ENCODE peak calls at places on chromosomes 13 and 19, in nine cellular contexts. One of them, this sample, is unnamed.

GRCh38 chr13:95300625-95301134 is 571 bp downstream of the ABCC4 start:
- DNase-seq in progenitor cell of endocrine pancreas: peak; percentile 11
- DNase-seq in Caco-2: peak; percentile 80
- DNase-seq in MCF 10A: peak; percentile 38
- DNase-seq in RWPE1: peak; percentile 58
- DNase-seq in fibroblast of mammary gland: peak; percentile 57
- DNase-seq in heart right ventricle: peak; percentile 41
- DNase-seq in Peyer's patch: peak; percentile 65
- DNase-seq in cardiac muscle cell: peak; percentile 32
- DNase-seq in this sample: peak; percentile 74

GRCh38 chr19:30999726-31000125 is 349.5 kb downstream of the TSHZ3 start:
- DNase-seq in cardiac muscle cell: no peak
- DNase-seq in Peyer's patch: no peak
- DNase-seq in Caco-2: no peak
- DNase-seq in RWPE1: no peak
- DNase-seq in heart right ventricle: no peak
- DNase-seq in fibroblast of mammary gland: peak; percentile 13
- DNase-seq in progenitor cell of endocrine pancreas: no peak
- DNase-seq in MCF 10A: no peak
- DNase-seq in this sample: no peak

GRCh38 chr13:94609196-94609595 is 7.5 kb downstream of the GPR180 start:
- DNase-seq in heart right ventricle: no peak
- DNase-seq in cardiac muscle cell: no peak
- DNase-seq in MCF 10A: no peak
- DNase-seq in progenitor cell of endocrine pancreas: no peak
- DNase-seq in fibroblast of mammary gland: no peak
- DNase-seq in Caco-2: no peak
- DNase-seq in Peyer's patch: no peak
- DNase-seq in RWPE1: no peak
- DNase-seq in this sample: no peak

GRCh38 chr13:112867301-112867711 is 101.7 kb upstream of the MCF2L start:
- DNase-seq in RWPE1: no peak
- DNase-seq in Peyer's patch: no peak
- DNase-seq in progenitor cell of endocrine pancreas: no peak
- DNase-seq in Caco-2: no peak
- DNase-seq in MCF 10A: no peak
- DNase-seq in cardiac muscle cell: no peak
- DNase-seq in heart right ventricle: no peak
- DNase-seq in fibroblast of mammary gland: no peak
- DNase-seq in this sample: no peak

GRCh38 chr13:73684286-73684685 is 449.9 kb downstream of the KLF12 start:
- DNase-seq in RWPE1: no peak
- DNase-seq in heart right ventricle: no peak
- DNase-seq in cardiac muscle cell: no peak
- DNase-seq in MCF 10A: no peak
- DNase-seq in Peyer's patch: no peak
- DNase-seq in fibroblast of mammary gland: no peak
- DNase-seq in Caco-2: no peak
- DNase-seq in progenitor cell of endocrine pancreas: no peak
- DNase-seq in this sample: no peak

GRCh38 chr13:59461411-59461810 is 702.3 kb downstream of the DIAPH3 start:
- DNase-seq in RWPE1: no peak
- DNase-seq in progenitor cell of endocrine pancreas: no peak
- DNase-seq in fibroblast of mammary gland: no peak
- DNase-seq in Peyer's patch: no peak
- DNase-seq in MCF 10A: no peak
- DNase-seq in cardiac muscle cell: no peak
- DNase-seq in Caco-2: no peak
- DNase-seq in heart right ventricle: no peak
- DNase-seq in this sample: no peak

GRCh38 chr19:38060346-38060745 is 153.3 kb downstream of the SIPA1L3 start:
- DNase-seq in fibroblast of mammary gland: no peak
- DNase-seq in RWPE1: no peak
- DNase-seq in heart right ventricle: no peak
- DNase-seq in Caco-2: no peak
- DNase-seq in progenitor cell of endocrine pancreas: no peak
- DNase-seq in cardiac muscle cell: no peak
- DNase-seq in MCF 10A: no peak
- DNase-seq in Peyer's patch: no peak
- DNase-seq in this sample: no peak

GRCh38 chr19:55474269-55475265 is 1.9 kb upstream of the ZNF628 start:
- DNase-seq in heart right ventricle: no peak
- DNase-seq in Peyer's patch: no peak
- DNase-seq in fibroblast of mammary gland: no peak
- DNase-seq in RWPE1: no peak
- DNase-seq in Caco-2: no peak
- DNase-seq in cardiac muscle cell: no peak
- DNase-seq in MCF 10A: peak; percentile 52
- DNase-seq in progenitor cell of endocrine pancreas: no peak
- DNase-seq in this sample: no peak

GRCh38 chr13:39405596-39405995 is 197.4 kb downstream of the LHFPL6 start:
- DNase-seq in Peyer's patch: no peak
- DNase-seq in MCF 10A: no peak
- DNase-seq in progenitor cell of endocrine pancreas: no peak
- DNase-seq in RWPE1: no peak
- DNase-seq in fibroblast of mammary gland: no peak
- DNase-seq in cardiac muscle cell: no peak
- DNase-seq in heart right ventricle: no peak
- DNase-seq in Caco-2: no peak
- DNase-seq in this sample: no peak

GRCh38 chr13:39407786-39408185 is 195.2 kb downstream of the LHFPL6 start:
- DNase-seq in fibroblast of mammary gland: no peak
- DNase-seq in RWPE1: no peak
- DNase-seq in progenitor cell of endocrine pancreas: no peak
- DNase-seq in cardiac muscle cell: no peak
- DNase-seq in heart right ventricle: no peak
- DNase-seq in Caco-2: no peak
- DNase-seq in Peyer's patch: no peak
- DNase-seq in MCF 10A: no peak
- DNase-seq in this sample: no peak

GRCh38 chr13:39405107-39405506 is 197.9 kb downstream of the LHFPL6 start:
- DNase-seq in cardiac muscle cell: no peak
- DNase-seq in progenitor cell of endocrine pancreas: no peak
- DNase-seq in Peyer's patch: no peak
- DNase-seq in RWPE1: no peak
- DNase-seq in Caco-2: no peak
- DNase-seq in fibroblast of mammary gland: no peak
- DNase-seq in MCF 10A: no peak
- DNase-seq in heart right ventricle: no peak
- DNase-seq in this sample: no peak

GRCh38 chr13:39407138-39407537 is 195.9 kb downstream of the LHFPL6 start:
- DNase-seq in RWPE1: no peak
- DNase-seq in cardiac muscle cell: no peak
- DNase-seq in Caco-2: no peak
- DNase-seq in heart right ventricle: no peak
- DNase-seq in Peyer's patch: no peak
- DNase-seq in fibroblast of mammary gland: no peak
- DNase-seq in MCF 10A: no peak
- DNase-seq in progenitor cell of endocrine pancreas: no peak
- DNase-seq in this sample: no peak

DNA sequence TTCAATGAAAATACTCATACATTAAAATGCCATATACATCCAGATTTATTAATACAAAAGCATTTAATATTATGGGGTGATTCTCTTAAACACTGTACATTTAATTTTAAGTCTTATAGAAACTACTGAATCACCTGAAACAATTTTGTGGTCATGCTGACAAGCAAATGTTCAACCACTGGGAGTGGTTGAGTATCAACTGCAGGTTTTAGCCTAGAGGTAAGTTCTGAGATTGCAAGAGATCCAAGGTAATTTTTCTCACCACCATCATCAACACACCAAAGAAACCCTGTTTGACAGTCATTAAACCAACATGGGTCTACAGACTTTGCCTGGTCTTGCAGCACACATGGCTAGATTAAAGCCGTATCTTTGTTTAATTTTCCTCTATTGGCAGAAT is 196.3 kb downstream of the LHFPL6 start:
- DNase-seq in fibroblast of mammary gland: no peak
- DNase-seq in RWPE1: peak; percentile 24
- DNase-seq in Peyer's patch: no peak
- DNase-seq in cardiac muscle cell: no peak
- DNase-seq in Caco-2: no peak
- DNase-seq in progenitor cell of endocrine pancreas: no peak
- DNase-seq in heart right ventricle: no peak
- DNase-seq in MCF 10A: peak; percentile 25
- DNase-seq in this sample: no peak
- TF ChIP-seq CTCF in fibroblast of mammary gland: no peak
- TF ChIP-seq CTCF in RWPE1: no peak
- TF ChIP-seq CTCF in Peyer's patch: no peak
- TF ChIP-seq CTCF in cardiac muscle cell: no peak
- TF ChIP-seq CTCF in Caco-2: peak; percentile 25
- TF ChIP-seq CTCF in progenitor cell of endocrine pancreas: peak; percentile 26
- TF ChIP-seq CTCF in heart right ventricle: no peak
- TF ChIP-seq CTCF in MCF 10A: no peak
- TF ChIP-seq CTCF in this sample: no peak

GRCh38 chr13:39012608-39013007 is 22.0 kb upstream of the STOML3 start:
- DNase-seq in fibroblast of mammary gland: no peak
- DNase-seq in Caco-2: peak; percentile 33
- DNase-seq in Peyer's patch: no peak
- DNase-seq in heart right ventricle: no peak
- DNase-seq in progenitor cell of endocrine pancreas: no peak
- DNase-seq in cardiac muscle cell: no peak
- DNase-seq in MCF 10A: no peak
- DNase-seq in RWPE1: no peak
- DNase-seq in this sample: no peak

GRCh38 chr13:39013462-39013861 is 22.8 kb upstream of the STOML3 start:
- DNase-seq in RWPE1: no peak
- DNase-seq in MCF 10A: no peak
- DNase-seq in progenitor cell of endocrine pancreas: no peak
- DNase-seq in heart right ventricle: no peak
- DNase-seq in cardiac muscle cell: no peak
- DNase-seq in Caco-2: no peak
- DNase-seq in fibroblast of mammary gland: no peak
- DNase-seq in Peyer's patch: no peak
- DNase-seq in this sample: no peak

GRCh38 chr13:39016087-39016486 is 21.8 kb downstream of the PROSER1 start:
- DNase-seq in progenitor cell of endocrine pancreas: no peak
- DNase-seq in fibroblast of mammary gland: no peak
- DNase-seq in heart right ventricle: no peak
- DNase-seq in MCF 10A: no peak
- DNase-seq in RWPE1: no peak
- DNase-seq in Peyer's patch: no peak
- DNase-seq in cardiac muscle cell: no peak
- DNase-seq in Caco-2: no peak
- DNase-seq in this sample: peak; percentile 29

GRCh38 chr13:39020853-39021462 is 16.9 kb downstream of the PROSER1 start:
- DNase-seq in RWPE1: no peak
- DNase-seq in fibroblast of mammary gland: no peak
- DNase-seq in Caco-2: no peak
- DNase-seq in heart right ventricle: no peak
- DNase-seq in cardiac muscle cell: no peak
- DNase-seq in Peyer's patch: no peak
- DNase-seq in MCF 10A: no peak
- DNase-seq in progenitor cell of endocrine pancreas: no peak
- DNase-seq in this sample: no peak

DNA sequence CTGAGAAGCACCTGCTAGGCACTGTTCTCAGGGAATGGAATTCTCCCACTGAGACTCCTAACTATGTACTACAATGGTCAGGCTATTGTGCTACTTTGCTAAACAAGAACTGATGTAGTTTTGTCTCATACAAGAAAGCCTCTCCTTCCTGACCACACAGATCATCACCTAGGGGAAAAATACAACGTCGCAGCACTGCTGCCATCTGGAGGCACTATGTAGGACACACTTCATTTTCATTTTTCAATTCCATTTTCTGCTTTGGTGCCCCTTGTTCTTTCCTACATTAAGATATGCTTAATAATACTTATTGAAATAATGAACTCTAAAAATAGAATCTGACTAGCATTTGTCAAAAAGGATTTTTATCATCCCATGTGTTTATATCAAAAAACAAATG is 21.1 kb downstream of the PROSER1 start:
- DNase-seq in Caco-2: peak; percentile 29
- DNase-seq in MCF 10A: peak; percentile 52
- DNase-seq in heart right ventricle: no peak
- DNase-seq in RWPE1: peak; percentile 33
- DNase-seq in cardiac muscle cell: peak; percentile 21
- DNase-seq in progenitor cell of endocrine pancreas: no peak
- DNase-seq in fibroblast of mammary gland: peak; percentile 35
- DNase-seq in Peyer's patch: no peak
- DNase-seq in this sample: no peak
- TF ChIP-seq CTCF in Caco-2: peak; percentile 72
- TF ChIP-seq CTCF in MCF 10A: peak; percentile 41
- TF ChIP-seq CTCF in heart right ventricle: peak; percentile 44
- TF ChIP-seq CTCF in RWPE1: peak; percentile 56
- TF ChIP-seq CTCF in cardiac muscle cell: peak; percentile 61
- TF ChIP-seq CTCF in progenitor cell of endocrine pancreas: peak; percentile 65
- TF ChIP-seq CTCF in fibroblast of mammary gland: peak; percentile 60
- TF ChIP-seq CTCF in Peyer's patch: peak; percentile 43
- TF ChIP-seq CTCF in this sample: peak; percentile 65

DNA sequence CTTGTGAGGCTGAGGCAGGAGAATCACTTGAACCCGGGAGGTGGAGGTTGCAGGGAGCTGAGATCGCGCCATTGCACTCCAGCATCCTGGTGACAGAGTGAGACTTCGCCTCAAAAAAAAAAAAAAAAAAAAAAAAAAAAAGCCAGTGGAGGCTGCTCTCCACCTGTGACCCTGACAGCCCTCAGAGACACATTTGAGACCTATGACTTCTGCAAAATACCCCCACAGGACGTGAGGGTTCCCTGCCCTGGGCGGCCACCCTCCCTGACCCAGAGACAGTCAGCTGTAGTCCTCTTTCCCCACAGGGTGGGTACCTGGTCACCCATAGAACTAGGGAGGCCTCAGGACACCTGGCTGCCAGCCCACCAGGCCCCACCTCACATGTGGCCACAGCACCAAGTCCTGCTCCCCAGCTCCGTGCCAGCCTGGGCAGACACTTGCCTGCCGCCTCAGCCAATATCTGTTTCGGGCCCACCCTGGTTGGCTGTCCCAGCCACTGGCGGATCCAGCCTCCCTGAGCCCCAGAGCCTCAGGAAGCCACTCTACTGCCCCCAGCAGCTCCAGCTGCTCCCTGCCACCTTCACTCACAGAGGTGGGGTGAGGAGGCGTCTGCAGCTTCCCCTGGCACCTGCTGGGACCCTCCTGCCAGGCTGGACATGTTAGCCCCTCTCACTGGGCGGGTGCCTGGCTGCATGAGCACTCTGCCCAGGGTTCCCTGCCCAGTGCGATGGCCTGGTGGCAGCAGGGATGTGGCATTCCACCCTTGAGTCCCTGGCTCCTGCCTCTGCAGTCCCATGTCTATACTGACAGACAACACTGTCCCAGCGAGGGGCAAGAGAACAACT is 7.0 kb downstream of the MKNK2 start:
- DNase-seq in fibroblast of mammary gland: no peak
- DNase-seq in Peyer's patch: peak; percentile 54
- DNase-seq in progenitor cell of endocrine pancreas: no peak
- DNase-seq in MCF 10A: no peak
- DNase-seq in RWPE1: no peak
- DNase-seq in cardiac muscle cell: no peak
- DNase-seq in Caco-2: no peak
- DNase-seq in heart right ventricle: no peak
- DNase-seq in this sample: peak; percentile 41
- TF ChIP-seq CTCF in fibroblast of mammary gland: no peak
- TF ChIP-seq CTCF in Peyer's patch: no peak
- TF ChIP-seq CTCF in progenitor cell of endocrine pancreas: no peak
- TF ChIP-seq CTCF in MCF 10A: no peak
- TF ChIP-seq CTCF in RWPE1: no peak
- TF ChIP-seq CTCF in cardiac muscle cell: no peak
- TF ChIP-seq CTCF in Caco-2: no peak
- TF ChIP-seq CTCF in heart right ventricle: no peak
- TF ChIP-seq CTCF in this sample: no peak

GRCh38 chr19:45682117-45682516 is 9.6 kb downstream of the SNRPD2 start:
- DNase-seq in heart right ventricle: no peak
- DNase-seq in fibroblast of mammary gland: no peak
- DNase-seq in RWPE1: no peak
- DNase-seq in cardiac muscle cell: no peak
- DNase-seq in Caco-2: no peak
- DNase-seq in progenitor cell of endocrine pancreas: no peak
- DNase-seq in Peyer's patch: no peak
- DNase-seq in MCF 10A: no peak
- DNase-seq in this sample: no peak

GRCh38 chr19:45676851-45677263 is 8.8 kb downstream of the GIPR start:
- DNase-seq in progenitor cell of endocrine pancreas: no peak
- DNase-seq in MCF 10A: no peak
- DNase-seq in cardiac muscle cell: no peak
- DNase-seq in Caco-2: no peak
- DNase-seq in Peyer's patch: no peak
- DNase-seq in RWPE1: no peak
- DNase-seq in fibroblast of mammary gland: no peak
- DNase-seq in heart right ventricle: no peak
- DNase-seq in this sample: no peak

GRCh38 chr19:45682908-45683307 is 8.8 kb downstream of the SNRPD2 start:
- DNase-seq in RWPE1: no peak
- DNase-seq in heart right ventricle: no peak
- DNase-seq in progenitor cell of endocrine pancreas: no peak
- DNase-seq in Peyer's patch: no peak
- DNase-seq in MCF 10A: no peak
- DNase-seq in fibroblast of mammary gland: no peak
- DNase-seq in cardiac muscle cell: no peak
- DNase-seq in Caco-2: no peak
- DNase-seq in this sample: no peak

GRCh38 chr19:45681391-45682015 is 10.2 kb downstream of the SNRPD2 start:
- DNase-seq in Caco-2: peak; percentile 93
- DNase-seq in fibroblast of mammary gland: peak; percentile 67
- DNase-seq in RWPE1: peak; percentile 82
- DNase-seq in heart right ventricle: peak; percentile 68
- DNase-seq in progenitor cell of endocrine pancreas: peak; percentile 82
- DNase-seq in cardiac muscle cell: peak; percentile 77
- DNase-seq in MCF 10A: peak; percentile 89
- DNase-seq in Peyer's patch: peak; percentile 93
- DNase-seq in this sample: peak; percentile 94

DNA sequence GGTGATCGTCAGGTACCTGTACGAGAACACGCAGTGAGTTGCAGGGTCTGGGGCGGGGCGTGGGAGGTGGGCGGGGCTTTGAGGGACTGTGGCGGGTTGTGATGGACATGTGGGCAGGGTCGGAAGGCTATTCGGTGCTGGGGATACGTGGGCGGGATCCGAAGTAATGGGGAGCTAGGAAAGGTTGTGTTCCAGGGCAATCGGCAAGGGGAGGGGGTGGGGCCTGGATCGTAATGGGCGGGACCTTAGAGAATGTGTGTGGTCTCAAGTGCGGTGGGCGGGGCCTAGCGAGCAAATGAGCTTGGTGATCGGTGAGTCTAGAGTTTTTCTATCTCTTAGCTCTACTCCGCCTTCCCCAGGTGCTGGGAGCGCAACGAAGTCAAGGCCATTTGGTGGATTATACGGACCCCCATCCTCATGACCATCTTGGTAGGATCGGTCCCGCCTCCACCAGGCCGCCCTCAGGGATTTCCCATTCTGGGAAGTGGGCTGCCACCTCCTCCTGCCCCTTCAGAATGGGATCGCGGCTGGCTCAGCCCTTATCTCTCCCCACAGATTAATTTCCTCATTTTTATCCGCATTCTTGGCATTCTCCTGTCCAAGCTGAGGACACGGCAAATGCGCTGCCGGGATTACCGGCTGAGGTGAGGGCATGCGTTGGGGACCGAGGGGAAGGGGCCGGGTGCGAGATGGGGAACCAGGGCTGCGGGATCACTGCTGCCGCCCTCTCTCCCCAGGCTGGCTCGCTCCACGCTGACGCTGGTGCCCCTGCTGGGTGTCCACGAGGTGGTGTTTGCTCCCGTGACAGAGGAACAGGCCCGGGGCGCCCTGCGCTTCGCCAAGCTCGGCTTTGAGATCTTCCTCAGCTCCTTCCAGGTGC is 9.6 kb downstream of the GIPR start:
- DNase-seq in progenitor cell of endocrine pancreas: peak; percentile 82
- DNase-seq in fibroblast of mammary gland: peak; percentile 67
- DNase-seq in Caco-2: peak; percentile 96
- DNase-seq in heart right ventricle: peak; percentile 54
- DNase-seq in RWPE1: peak; percentile 87
- DNase-seq in MCF 10A: peak; percentile 60
- DNase-seq in cardiac muscle cell: peak; percentile 92
- DNase-seq in Peyer's patch: peak; percentile 95
- DNase-seq in this sample: peak; percentile 88
- TF ChIP-seq CTCF in progenitor cell of endocrine pancreas: peak; percentile 41
- TF ChIP-seq CTCF in fibroblast of mammary gland: no peak
- TF ChIP-seq CTCF in Caco-2: peak; percentile 31
- TF ChIP-seq CTCF in heart right ventricle: peak; percentile 9
- TF ChIP-seq CTCF in RWPE1: peak; percentile 41
- TF ChIP-seq CTCF in MCF 10A: no peak
- TF ChIP-seq CTCF in cardiac muscle cell: peak; percentile 41
- TF ChIP-seq CTCF in Peyer's patch: no peak
- TF ChIP-seq CTCF in this sample: peak; percentile 34

This sample was measured in GM06990.